ENCODE peak calls at places on chromosomes 13 and 19, in seven cellular contexts. One of them, this sample, is unnamed.
A peak's percentile ranks its signal among the peaks of the same experiment; 100 is the strongest.

GRCh38 chr13:32195713-32196112 is 119.5 kb downstream of the ZAR1L start:
- DNase-seq in psoas muscle: no peak
- DNase-seq in germinal center: no peak
- DNase-seq in GM12891: no peak
- DNase-seq in spleen: no peak
- DNase-seq in glutamatergic neuron: no peak
- DNase-seq in activated gamma-delta T cell treated with anti-CD3 and anti-CD28 coated beads, Interleukin-2, amount 50 U/mL, for 16 hours: no peak
- DNase-seq in this sample: no peak

GRCh38 chr13:37029617-37030016 is 29.0 kb downstream of the EXOSC8 start:
- DNase-seq in glutamatergic neuron: no peak
- DNase-seq in spleen: no peak
- DNase-seq in germinal center: no peak
- DNase-seq in GM12891: no peak
- DNase-seq in activated gamma-delta T cell treated with anti-CD3 and anti-CD28 coated beads, Interleukin-2, amount 50 U/mL, for 16 hours: no peak
- DNase-seq in psoas muscle: no peak
- DNase-seq in this sample: peak; percentile 28

GRCh38 chr19:4695224-4695731 is 25.1 kb upstream of the MYDGF start:
- DNase-seq in activated gamma-delta T cell treated with anti-CD3 and anti-CD28 coated beads, Interleukin-2, amount 50 U/mL, for 16 hours: no peak
- DNase-seq in spleen: no peak
- DNase-seq in GM12891: no peak
- DNase-seq in germinal center: no peak
- DNase-seq in glutamatergic neuron: no peak
- DNase-seq in psoas muscle: peak; percentile 87
- DNase-seq in this sample: no peak

GRCh38 chr13:78139765-78140164 is 221.1 kb upstream of the EDNRB start:
- DNase-seq in GM12891: no peak
- DNase-seq in spleen: no peak
- DNase-seq in psoas muscle: no peak
- DNase-seq in germinal center: no peak
- DNase-seq in glutamatergic neuron: no peak
- DNase-seq in activated gamma-delta T cell treated with anti-CD3 and anti-CD28 coated beads, Interleukin-2, amount 50 U/mL, for 16 hours: no peak
- DNase-seq in this sample: peak; percentile 17

GRCh38 chr13:111177081-111177711 is 62.1 kb downstream of the ARHGEF7 start:
- DNase-seq in glutamatergic neuron: no peak
- DNase-seq in GM12891: no peak
- DNase-seq in psoas muscle: peak; percentile 51
- DNase-seq in germinal center: no peak
- DNase-seq in activated gamma-delta T cell treated with anti-CD3 and anti-CD28 coated beads, Interleukin-2, amount 50 U/mL, for 16 hours: no peak
- DNase-seq in spleen: peak; percentile 88
- DNase-seq in this sample: no peak

GRCh38 chr19:53908106-53908932 is 759 bp upstream of the CACNG7 start:
- DNase-seq in spleen: peak; percentile 80
- DNase-seq in psoas muscle: peak; percentile 40
- DNase-seq in activated gamma-delta T cell treated with anti-CD3 and anti-CD28 coated beads, Interleukin-2, amount 50 U/mL, for 16 hours: no peak
- DNase-seq in glutamatergic neuron: peak; percentile 85
- DNase-seq in germinal center: peak; percentile 65
- DNase-seq in GM12891: peak; percentile 34
- DNase-seq in this sample: peak; percentile 68

GRCh38 chr13:79385694-79386093 is 20.4 kb downstream of the RBM26 start:
- DNase-seq in germinal center: no peak
- DNase-seq in psoas muscle: no peak
- DNase-seq in spleen: no peak
- DNase-seq in glutamatergic neuron: no peak
- DNase-seq in GM12891: no peak
- DNase-seq in activated gamma-delta T cell treated with anti-CD3 and anti-CD28 coated beads, Interleukin-2, amount 50 U/mL, for 16 hours: peak; percentile 7
- DNase-seq in this sample: no peak

GRCh38 chr19:3333662-3334061 is 32.7 kb upstream of the NFIC start:
- DNase-seq in glutamatergic neuron: no peak
- DNase-seq in GM12891: no peak
- DNase-seq in psoas muscle: no peak
- DNase-seq in spleen: no peak
- DNase-seq in activated gamma-delta T cell treated with anti-CD3 and anti-CD28 coated beads, Interleukin-2, amount 50 U/mL, for 16 hours: no peak
- DNase-seq in germinal center: no peak
- DNase-seq in this sample: no peak

GRCh38 chr13:28059214-28059613 is 41.2 kb downstream of the FLT3 start:
- DNase-seq in glutamatergic neuron: peak; percentile 56
- DNase-seq in germinal center: peak; percentile 23
- DNase-seq in spleen: no peak
- DNase-seq in psoas muscle: no peak
- DNase-seq in activated gamma-delta T cell treated with anti-CD3 and anti-CD28 coated beads, Interleukin-2, amount 50 U/mL, for 16 hours: peak; percentile 5
- DNase-seq in GM12891: no peak
- DNase-seq in this sample: peak; percentile 51

GRCh38 chr19:44585371-44586141 is 27.8 kb upstream of the IGSF23 start:
- DNase-seq in germinal center: no peak
- DNase-seq in psoas muscle: no peak
- DNase-seq in activated gamma-delta T cell treated with anti-CD3 and anti-CD28 coated beads, Interleukin-2, amount 50 U/mL, for 16 hours: no peak
- DNase-seq in spleen: no peak
- DNase-seq in glutamatergic neuron: no peak
- DNase-seq in GM12891: no peak
- DNase-seq in this sample: no peak

GRCh38 chr13:46383383-46383782 is 3.7 kb downstream of the RUBCNL start:
- DNase-seq in activated gamma-delta T cell treated with anti-CD3 and anti-CD28 coated beads, Interleukin-2, amount 50 U/mL, for 16 hours: no peak
- DNase-seq in spleen: no peak
- DNase-seq in psoas muscle: no peak
- DNase-seq in GM12891: no peak
- DNase-seq in glutamatergic neuron: no peak
- DNase-seq in germinal center: no peak
- DNase-seq in this sample: no peak

GRCh38 chr13:20173121-20173746 is 12.4 kb upstream of the GJA3 start:
- DNase-seq in psoas muscle: no peak
- DNase-seq in spleen: no peak
- DNase-seq in glutamatergic neuron: no peak
- DNase-seq in GM12891: no peak
- DNase-seq in activated gamma-delta T cell treated with anti-CD3 and anti-CD28 coated beads, Interleukin-2, amount 50 U/mL, for 16 hours: no peak
- DNase-seq in germinal center: no peak
- DNase-seq in this sample: no peak

GRCh38 chr13:99484405-99484981 is 16.8 kb upstream of the TM9SF2 start:
- DNase-seq in GM12891: no peak
- DNase-seq in spleen: no peak
- DNase-seq in germinal center: no peak
- DNase-seq in glutamatergic neuron: no peak
- DNase-seq in activated gamma-delta T cell treated with anti-CD3 and anti-CD28 coated beads, Interleukin-2, amount 50 U/mL, for 16 hours: no peak
- DNase-seq in psoas muscle: no peak
- DNase-seq in this sample: no peak

GRCh38 chr19:37251308-37252229 is 33.6 kb downstream of the ZNF383 start:
- DNase-seq in spleen: peak; percentile 88
- DNase-seq in GM12891: peak; percentile 53
- DNase-seq in glutamatergic neuron: no peak
- DNase-seq in activated gamma-delta T cell treated with anti-CD3 and anti-CD28 coated beads, Interleukin-2, amount 50 U/mL, for 16 hours: no peak
- DNase-seq in psoas muscle: peak; percentile 77
- DNase-seq in germinal center: peak; percentile 81
- DNase-seq in this sample: peak; percentile 95

GRCh38 chr13:45178349-45179142 is 22.3 kb downstream of the KCTD4 start:
- DNase-seq in spleen: no peak
- DNase-seq in activated gamma-delta T cell treated with anti-CD3 and anti-CD28 coated beads, Interleukin-2, amount 50 U/mL, for 16 hours: no peak
- DNase-seq in germinal center: no peak
- DNase-seq in GM12891: no peak
- DNase-seq in glutamatergic neuron: no peak
- DNase-seq in psoas muscle: no peak
- DNase-seq in this sample: no peak

GRCh38 chr13:40452038-40452666 is 214.3 kb downstream of the FOXO1 start:
- DNase-seq in glutamatergic neuron: no peak
- DNase-seq in activated gamma-delta T cell treated with anti-CD3 and anti-CD28 coated beads, Interleukin-2, amount 50 U/mL, for 16 hours: no peak
- DNase-seq in germinal center: peak; percentile 25
- DNase-seq in GM12891: no peak
- DNase-seq in spleen: no peak
- DNase-seq in psoas muscle: no peak
- DNase-seq in this sample: no peak

GRCh38 chr19:19053508-19054314 is 10.1 kb upstream of the SLC25A42 start:
- DNase-seq in germinal center: peak; percentile 67
- DNase-seq in activated gamma-delta T cell treated with anti-CD3 and anti-CD28 coated beads, Interleukin-2, amount 50 U/mL, for 16 hours: no peak
- DNase-seq in glutamatergic neuron: peak; percentile 85
- DNase-seq in spleen: peak; percentile 86
- DNase-seq in GM12891: peak; percentile 70
- DNase-seq in psoas muscle: peak; percentile 78
- DNase-seq in this sample: peak; percentile 79

GRCh38 chr19:47507031-47507430 is 7.8 kb downstream of the NAPA start:
- DNase-seq in glutamatergic neuron: no peak
- DNase-seq in germinal center: no peak
- DNase-seq in psoas muscle: no peak
- DNase-seq in activated gamma-delta T cell treated with anti-CD3 and anti-CD28 coated beads, Interleukin-2, amount 50 U/mL, for 16 hours: no peak
- DNase-seq in spleen: no peak
- DNase-seq in GM12891: no peak
- DNase-seq in this sample: no peak

GRCh38 chr19:43489979-43490599 is 14.5 kb downstream of the PHLDB3 start:
- DNase-seq in GM12891: no peak
- DNase-seq in spleen: no peak
- DNase-seq in psoas muscle: no peak
- DNase-seq in germinal center: no peak
- DNase-seq in glutamatergic neuron: no peak
- DNase-seq in activated gamma-delta T cell treated with anti-CD3 and anti-CD28 coated beads, Interleukin-2, amount 50 U/mL, for 16 hours: no peak
- DNase-seq in this sample: no peak

GRCh38 chr19:4149518-4150288 is 3.7 kb upstream of the CREB3L3 start:
- DNase-seq in glutamatergic neuron: no peak
- DNase-seq in psoas muscle: no peak
- DNase-seq in spleen: no peak
- DNase-seq in GM12891: no peak
- DNase-seq in activated gamma-delta T cell treated with anti-CD3 and anti-CD28 coated beads, Interleukin-2, amount 50 U/mL, for 16 hours: no peak
- DNase-seq in germinal center: no peak
- DNase-seq in this sample: no peak

GRCh38 chr13:110521946-110522345 is 39.6 kb downstream of the RAB20 start:
- DNase-seq in activated gamma-delta T cell treated with anti-CD3 and anti-CD28 coated beads, Interleukin-2, amount 50 U/mL, for 16 hours: no peak
- DNase-seq in glutamatergic neuron: no peak
- DNase-seq in psoas muscle: no peak
- DNase-seq in germinal center: no peak
- DNase-seq in GM12891: no peak
- DNase-seq in spleen: no peak
- DNase-seq in this sample: no peak

GRCh38 chr13:106417467-106418110 is 117.9 kb downstream of the EFNB2 start:
- DNase-seq in GM12891: no peak
- DNase-seq in glutamatergic neuron: no peak
- DNase-seq in activated gamma-delta T cell treated with anti-CD3 and anti-CD28 coated beads, Interleukin-2, amount 50 U/mL, for 16 hours: no peak
- DNase-seq in psoas muscle: no peak
- DNase-seq in germinal center: no peak
- DNase-seq in spleen: no peak
- DNase-seq in this sample: no peak